ENCODE peak calls at places on chromosomes 16 and 17, in ten cellular contexts. S is AG04450, I is cardiac muscle cell, B is adrenal gland, N is tibial nerve, X is tibial artery, M is AG09309, F is heart left ventricle, R is sigmoid colon, H is ascending aorta. Q is an unnamed sample.

GRCh38 chr17:43327421-43327820 is 71.4 kb upstream of the ARL4D start:
- DNase-seq in R (no peak), I (peak; percentile 8), H (no peak), X (no peak), F (no peak), S (no peak), B (no peak), N (no peak), M (no peak), Q (no peak)

GRCh38 chr17:73462830-73463229 is 151.0 kb upstream of the CDC42EP4 start:
- DNase-seq in H (no peak), B (no peak), S (no peak), R (no peak), F (no peak), N (no peak), I (no peak), M (no peak), X (no peak), Q (no peak)

GRCh38 chr16:31135535-31136286 is at the start of gene PRSS8:
- DNase-seq in F (no peak), R (no peak), H (no peak), B (no peak), N (no peak), S (no peak), I (no peak), X (peak; percentile 40), M (no peak), Q (peak; percentile 91)

GRCh38 chr16:28321700-28322411 is 29.5 kb downstream of the SBK1 start:
- DNase-seq in B (peak; percentile 41), X (no peak), N (no peak), F (no peak), H (no peak), M (no peak), S (no peak), I (peak; percentile 29), R (no peak), Q (no peak)

GRCh38 chr17:35733366-35733765 is 1.9 kb downstream of the RASL10B start:
- DNase-seq in I (no peak), S (no peak), M (no peak), X (no peak), B (no peak), N (no peak), H (no peak), F (no peak), R (no peak), Q (no peak)

GRCh38 chr16:75121949-75122568 is 5.5 kb upstream of the LDHD start:
- DNase-seq in B (no peak), F (no peak), N (no peak), H (no peak), S (no peak), M (no peak), X (no peak), R (no peak), I (no peak), Q (no peak)

GRCh38 chr17:44220211-44221071 is 966 bp upstream of the UBTF start:
- DNase-seq in S (no peak), M (no peak), R (peak; percentile 77), F (peak; percentile 57), H (no peak), I (peak; percentile 71), B (peak; percentile 69), X (peak; percentile 77), N (no peak), Q (peak; percentile 56)

GRCh38 chr17:46842835-46843234 is 8.5 kb upstream of the WNT9B start:
- DNase-seq in B (no peak), S (no peak), X (no peak), M (no peak), H (no peak), I (no peak), R (no peak), N (no peak), F (no peak), Q (no peak)

GRCh38 chr17:73798111-73798748 is 154.0 kb upstream of the SDK2 start:
- DNase-seq in X (no peak), R (no peak), F (no peak), M (peak; percentile 25), I (peak; percentile 99), N (no peak), S (peak; percentile 6), B (peak; percentile 23), H (no peak), Q (no peak)

DNA sequence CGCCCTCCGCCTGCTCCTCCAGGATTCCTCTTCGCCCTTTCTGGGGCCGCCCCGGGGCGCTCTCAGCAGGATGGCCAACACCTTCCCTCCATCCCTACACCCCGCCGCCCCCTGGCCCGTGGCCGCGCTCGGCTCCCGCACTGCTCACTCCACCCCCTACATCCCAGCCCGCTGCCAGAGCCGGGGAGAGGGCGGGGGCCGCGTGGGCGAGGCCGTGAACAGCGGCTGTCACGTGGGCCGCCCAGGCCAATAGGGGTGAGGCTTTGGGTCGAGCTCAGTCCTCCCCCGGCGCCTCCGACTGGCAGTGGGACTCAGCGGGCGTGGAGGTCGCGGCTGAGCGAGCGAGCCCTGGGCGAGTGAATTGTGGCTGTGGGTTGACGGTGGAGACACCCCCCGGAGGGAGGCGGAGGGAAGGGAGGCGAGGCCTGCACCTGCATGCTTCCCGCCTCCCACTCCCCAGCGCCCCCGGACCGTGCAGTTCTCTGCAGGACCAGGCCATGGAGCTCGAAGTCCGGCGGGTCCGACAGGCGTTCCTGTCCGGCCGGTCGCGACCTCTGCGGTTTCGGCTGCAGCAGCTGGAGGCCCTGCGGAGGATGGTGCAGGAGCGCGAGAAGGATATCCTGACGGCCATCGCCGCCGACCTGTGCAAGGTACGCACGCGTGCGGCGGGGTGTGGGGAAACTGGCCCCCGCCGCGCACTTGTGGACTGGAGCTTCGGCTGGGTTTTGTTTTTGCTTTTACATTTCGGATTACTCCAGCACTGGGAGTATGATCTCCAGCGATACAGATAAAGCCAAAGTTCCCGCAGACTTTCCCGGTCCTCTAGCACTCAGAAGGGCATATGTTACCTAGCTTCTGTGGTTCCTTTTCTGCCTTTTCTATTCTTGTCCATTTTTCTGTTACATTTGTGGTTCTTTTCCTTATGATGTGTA is at the start of gene ALDH3A2:
- DNase-seq in B (peak; percentile 99), H (peak; percentile 94), R (peak; percentile 98), M (peak; percentile 49), S (peak; percentile 51), X (peak; percentile 99), I (peak; percentile 97), F (peak; percentile 98), N (peak; percentile 97), Q (peak; percentile 96)
- TF ChIP-seq CTCF in B (peak; percentile 28), H (no peak), R (no peak), M (peak; percentile 31), S (no peak), X (peak; percentile 9), I (peak; percentile 26), F (no peak), N (peak; percentile 30), Q (peak; percentile 17)

DNA sequence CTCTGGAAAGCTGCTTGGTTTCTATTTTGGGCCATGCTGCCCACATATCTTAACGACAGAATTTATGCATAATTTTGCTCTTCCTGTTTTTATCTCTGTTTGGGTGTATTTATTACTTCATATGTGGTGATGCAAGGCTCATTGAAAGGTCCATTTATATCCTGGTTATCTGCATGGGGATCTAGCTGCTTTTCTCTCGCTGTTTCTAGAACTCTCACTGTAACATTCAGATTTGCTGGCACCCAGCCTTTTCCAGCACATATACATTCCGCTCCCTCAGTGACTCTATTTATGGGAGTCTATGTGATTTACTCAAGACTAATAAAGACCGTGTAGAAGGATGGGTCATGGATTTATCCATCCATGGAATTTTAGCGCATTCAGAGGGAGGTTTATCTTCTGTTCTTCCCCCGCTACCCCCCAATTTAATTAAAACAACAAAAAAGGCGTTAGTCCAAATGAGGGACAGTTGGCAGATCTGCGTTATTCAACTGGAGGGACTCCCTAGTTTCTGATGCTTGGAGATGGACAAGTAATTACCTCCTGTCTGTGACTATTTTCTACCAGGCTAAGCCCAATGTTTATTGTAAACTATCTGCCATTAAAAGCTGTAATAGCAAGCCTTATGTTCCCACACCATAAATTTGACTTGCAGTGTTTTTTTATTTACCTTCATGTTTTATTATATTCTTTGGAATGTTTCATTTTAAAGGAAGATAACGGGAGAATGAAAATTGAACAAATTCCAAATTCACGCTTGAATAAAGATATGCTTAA is 19.8 kb upstream of the MARCHF10 start:
- DNase-seq in I (peak; percentile 74), S (no peak), F (no peak), R (no peak), B (peak; percentile 6), M (no peak), X (no peak), N (no peak), H (no peak), Q (no peak)
- H3K4me3 ChIP-seq in I (no peak overlapping the region), S (peak overlapping the region; percentile 10), F (no peak overlapping the region), R (no peak overlapping the region), B (no peak overlapping the region), M (no peak overlapping the region), X (no peak overlapping the region), N (no peak overlapping the region), H (no peak overlapping the region), Q (no peak overlapping the region)

DNA sequence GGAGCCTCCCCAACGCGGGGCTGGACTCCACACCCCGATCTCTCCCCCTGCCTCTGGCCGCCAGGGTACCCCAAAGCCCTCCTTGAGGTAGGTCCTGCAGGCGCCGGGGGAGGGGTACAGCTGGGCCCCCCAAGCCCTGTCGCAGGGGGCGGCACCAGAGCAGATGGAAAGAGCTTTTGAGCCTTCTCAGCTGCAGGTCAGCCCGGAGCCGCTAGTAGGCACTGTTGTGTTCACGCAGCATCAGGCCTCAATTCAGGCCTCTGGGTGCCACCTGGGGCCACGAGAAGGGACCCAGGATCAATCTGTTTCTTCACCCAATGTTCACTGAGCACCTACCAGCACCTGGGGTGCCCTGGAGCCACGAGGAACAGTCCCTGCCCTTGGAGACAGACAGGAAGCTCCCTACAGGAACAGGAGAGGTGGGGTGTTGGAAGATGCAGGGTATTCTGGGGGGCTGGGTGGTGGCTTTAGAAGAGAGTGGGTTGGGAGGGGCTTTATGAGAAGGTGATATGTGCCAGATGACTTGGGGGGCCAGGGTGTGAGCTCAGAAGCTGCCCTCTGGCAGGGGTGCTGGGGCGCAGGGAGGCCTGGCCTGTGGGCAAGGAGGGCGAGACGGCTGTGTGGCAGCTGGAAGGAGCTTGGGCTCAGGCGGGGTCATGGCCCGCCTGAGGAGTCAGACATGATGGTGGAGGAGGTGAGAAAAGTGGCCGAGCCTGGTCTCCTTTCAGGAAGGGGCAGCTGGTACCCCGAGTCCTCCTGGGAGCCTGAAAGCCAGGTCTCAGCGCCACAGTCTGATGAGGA is 122.0 kb upstream of the GSE1 start:
- DNase-seq in N (no peak), I (peak; percentile 11), B (no peak), H (no peak), M (no peak), S (no peak), F (no peak), X (no peak), R (no peak), Q (no peak)
- TF ChIP-seq CTCF in N (peak; percentile 10), I (peak; percentile 65), B (peak; percentile 36), H (peak; percentile 17), M (no peak), S (peak; percentile 60), F (peak; percentile 37), X (peak; percentile 5), R (no peak), Q (no peak)

DNA sequence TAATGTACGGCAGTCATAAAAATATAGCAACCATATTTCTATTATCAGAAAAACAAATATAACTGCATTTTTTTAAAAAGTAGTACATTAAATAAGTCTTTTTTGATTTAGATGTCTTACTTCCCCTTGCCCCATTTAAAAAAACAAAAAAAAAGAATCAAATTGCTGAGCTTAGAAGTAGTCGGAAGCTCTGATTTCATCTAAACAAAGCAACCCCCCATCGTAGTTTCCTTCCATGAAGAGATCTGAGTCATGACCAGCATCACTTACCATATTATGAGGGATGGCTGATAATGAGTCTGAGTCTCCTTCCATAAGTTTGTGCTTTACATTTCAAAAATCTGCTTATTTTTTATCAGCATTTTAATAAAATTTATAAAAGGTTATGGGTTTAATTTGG is 86.2 kb downstream of the ITFG1 start:
- DNase-seq in H (no peak), F (no peak), N (no peak), S (peak; percentile 44), B (no peak), R (no peak), X (no peak), M (no peak), I (no peak), Q (no peak)
- H3K4me3 ChIP-seq in H (no peak overlapping the region), F (no peak overlapping the region), N (no peak overlapping the region), S (no peak overlapping the region), B (no peak overlapping the region), R (no peak overlapping the region), X (no peak overlapping the region), M (no peak overlapping the region), I (no peak overlapping the region), Q (no peak overlapping the region)

Q was measured in breast epithelium.